ENCODE peak calls at places on chromosomes 13 and 19, in four cellular contexts. One of them, this sample, is unnamed.

GRCh38 chr13:99829156-99829555 is 142.4 kb downstream of the ZIC5 start:
- DNase-seq in IMR-90: no peak
- DNase-seq in HepG2: no peak
- DNase-seq in K562: no peak
- DNase-seq in this sample: no peak

GRCh38 chr19:18789883-18790565 is 1.1 kb downstream of the COMP start:
- DNase-seq in IMR-90: no peak
- DNase-seq in HepG2: no peak
- DNase-seq in K562: peak
- DNase-seq in this sample: no peak

GRCh38 chr19:20422616-20423205 is 142.9 kb downstream of the ZNF737 start:
- DNase-seq in IMR-90: no peak
- DNase-seq in HepG2: no peak
- DNase-seq in K562: no peak
- DNase-seq in this sample: no peak

GRCh38 chr19:10289167-10289835 is 451 bp upstream of the ICAM5 start:
- DNase-seq in IMR-90: peak
- DNase-seq in HepG2: peak
- DNase-seq in K562: peak
- DNase-seq in this sample: peak

GRCh38 chr13:20193142-20193923 is 595 bp upstream of the GJB2 start:
- DNase-seq in IMR-90: no peak
- DNase-seq in HepG2: no peak
- DNase-seq in K562: no peak
- DNase-seq in this sample: no peak

GRCh38 chr19:4390017-4390861 is 10.1 kb downstream of the SH3GL1 start:
- DNase-seq in IMR-90: peak
- DNase-seq in HepG2: no peak
- DNase-seq in K562: no peak
- DNase-seq in this sample: no peak

GRCh38 chr19:31349160-31349881 is at the start of gene TSHZ3:
- DNase-seq in IMR-90: peak
- DNase-seq in HepG2: no peak
- DNase-seq in K562: peak
- DNase-seq in this sample: peak

GRCh38 chr13:112969692-112970338 is 801 bp downstream of the MCF2L start:
- DNase-seq in IMR-90: no peak
- DNase-seq in HepG2: no peak
- DNase-seq in K562: no peak
- DNase-seq in this sample: no peak

GRCh38 chr19:8611890-8612806 is 1.6 kb upstream of the ADAMTS10 start:
- DNase-seq in IMR-90: peak
- DNase-seq in HepG2: no peak
- DNase-seq in K562: no peak
- DNase-seq in this sample: peak

GRCh38 chr13:110711778-110712070 is 1.8 kb upstream of the ING1 start:
- DNase-seq in IMR-90: no peak
- DNase-seq in HepG2: peak
- DNase-seq in K562: no peak
- DNase-seq in this sample: no peak

GRCh38 chr19:15641901-15642491 is 1.3 kb downstream of the CYP4F3 start:
- DNase-seq in IMR-90: no peak
- DNase-seq in HepG2: no peak
- DNase-seq in K562: no peak
- DNase-seq in this sample: no peak

GRCh38 chr13:39552233-39552632 is 50.8 kb downstream of the LHFPL6 start:
- DNase-seq in IMR-90: no peak
- DNase-seq in HepG2: no peak
- DNase-seq in K562: no peak
- DNase-seq in this sample: no peak

GRCh38 chr13:97855570-97855970 is 97.9 kb upstream of the IPO5 start:
- DNase-seq in IMR-90: peak
- DNase-seq in HepG2: peak
- DNase-seq in K562: peak
- DNase-seq in this sample: peak

GRCh38 chr19:8111376-8111775 is 38.0 kb downstream of the FBN3 start:
- DNase-seq in IMR-90: no peak
- DNase-seq in HepG2: no peak
- DNase-seq in K562: no peak
- DNase-seq in this sample: no peak

GRCh38 chr19:58396691-58397532 is 1.5 kb downstream of the RNF225 start:
- DNase-seq in IMR-90: no peak
- DNase-seq in HepG2: no peak
- DNase-seq in K562: no peak
- DNase-seq in this sample: no peak
- TF ChIP-seq MAZ in IMR-90: no peak
- TF ChIP-seq MAZ in HepG2: no peak
- TF ChIP-seq MAZ in K562: no peak
- TF ChIP-seq MAZ in this sample: no peak

DNA sequence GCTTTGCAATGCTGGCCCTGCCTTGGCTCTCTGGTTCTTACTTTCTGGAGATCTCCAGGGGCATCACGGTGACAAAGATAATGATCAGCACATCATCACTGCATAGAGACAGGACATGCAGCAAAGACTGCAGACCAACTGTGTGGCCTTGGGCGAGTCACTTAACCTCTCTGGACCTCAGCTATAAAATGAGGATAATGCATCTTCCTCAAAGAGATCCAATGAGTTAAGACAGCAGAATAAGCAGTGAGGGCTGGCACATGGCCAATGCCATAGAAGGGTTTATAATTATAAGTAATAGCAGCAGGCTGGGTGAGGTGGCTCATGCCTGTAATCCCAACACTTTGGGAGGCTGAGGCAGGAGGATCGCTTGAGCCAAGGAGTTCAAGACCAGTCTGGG is 2.4 kb downstream of the MAG start:
- DNase-seq in IMR-90: no peak
- DNase-seq in HepG2: no peak
- DNase-seq in K562: no peak
- DNase-seq in this sample: no peak
- H3K27ac ChIP-seq in IMR-90: no peak
- H3K27ac ChIP-seq in HepG2: no peak
- H3K27ac ChIP-seq in K562: no peak
- H3K27ac ChIP-seq in this sample: no peak

GRCh38 chr19:41564515-41565383 is 11.2 kb upstream of the CEACAM21 start:
- DNase-seq in IMR-90: no peak
- DNase-seq in HepG2: no peak
- DNase-seq in K562: no peak
- DNase-seq in this sample: no peak
- TF ChIP-seq MAZ in IMR-90: no peak
- TF ChIP-seq MAZ in HepG2: no peak
- TF ChIP-seq MAZ in K562: no peak
- TF ChIP-seq MAZ in this sample: no peak

GRCh38 chr19:53978975-53979801 is 12.2 kb upstream of the CACNG6 start:
- DNase-seq in IMR-90: no peak
- DNase-seq in HepG2: no peak
- DNase-seq in K562: no peak
- DNase-seq in this sample: no peak
- H3K27ac ChIP-seq in IMR-90: no peak
- H3K27ac ChIP-seq in HepG2: no peak
- H3K27ac ChIP-seq in K562: no peak
- H3K27ac ChIP-seq in this sample: peak